ENCODE peak calls at places on chromosomes 16 and 17, in seven cellular contexts. M, I, Y, Q, A, K and C are unnamed samples.

GRCh38 chr16:10206215-10206614 is 24.0 kb upstream of the GRIN2A start:
- DNase-seq in M (no peak), I (no peak), Y (no peak), Q (no peak), A (no peak), K (no peak), C (no peak)

GRCh38 chr17:50841949-50842354 is 6.6 kb downstream of the WFIKKN2 start:
- DNase-seq in M (peak), I (peak), Y (peak), Q (peak), A (no peak), K (peak), C (peak)

GRCh38 chr16:8945626-8946296 is 17.9 kb downstream of the USP7 start:
- DNase-seq in M (no peak), I (no peak), Y (no peak), Q (no peak), A (no peak), K (no peak), C (no peak)

GRCh38 chr16:79182618-79183017 is 417.9 kb downstream of the MAF start:
- DNase-seq in M (no peak), I (no peak), Y (no peak), Q (no peak), A (no peak), K (no peak), C (no peak)

GRCh38 chr17:13269196-13269595 is 251.4 kb upstream of the ELAC2 start:
- DNase-seq in M (no peak), I (no peak), Y (no peak), Q (no peak), A (no peak), K (no peak), C (no peak)

GRCh38 chr17:12415031-12415430 is 250.7 kb upstream of the MYOCD start:
- DNase-seq in M (no peak), I (peak), Y (no peak), Q (no peak), A (no peak), K (no peak), C (no peak)

GRCh38 chr16:27242868-27243590 is 25.5 kb downstream of the NSMCE1 start:
- DNase-seq in M (peak), I (peak), Y (no peak), Q (peak), A (peak), K (no peak), C (peak)

GRCh38 chr17:70668938-70669778 is 499.8 kb downstream of the KCNJ2 start:
- DNase-seq in M (no peak), I (no peak), Y (no peak), Q (no peak), A (no peak), K (no peak), C (no peak)

GRCh38 chr17:50380369-50381259 is 7.6 kb downstream of the EME1 start:
- DNase-seq in M (no peak), I (no peak), Y (no peak), Q (no peak), A (no peak), K (no peak), C (no peak)

GRCh38 chr17:27354491-27355081 is 60.7 kb downstream of the WSB1 start:
- DNase-seq in M (no peak), I (no peak), Y (no peak), Q (peak), A (no peak), K (no peak), C (no peak)

GRCh38 chr16:75593825-75594820 is 27.9 kb downstream of the GABARAPL2 start:
- DNase-seq in M (no peak), I (peak), Y (no peak), Q (peak), A (no peak), K (no peak), C (no peak)

GRCh38 chr17:67138392-67138791 is 94.0 kb downstream of the CACNG1 start:
- DNase-seq in M (no peak), I (no peak), Y (no peak), Q (no peak), A (no peak), K (no peak), C (no peak)

GRCh38 chr17:60425626-60426025 is 3.3 kb downstream of the CHCT1 start:
- DNase-seq in M (no peak), I (no peak), Y (no peak), Q (no peak), A (no peak), K (no peak), C (no peak)

GRCh38 chr17:29588561-29589411 is 662 bp downstream of the GIT1 start:
- DNase-seq in M (no peak), I (no peak), Y (no peak), Q (peak), A (no peak), K (no peak), C (no peak)

GRCh38 chr17:55258578-55259135 is 6.1 kb upstream of the HLF start:
- DNase-seq in M (no peak), I (no peak), Y (no peak), Q (no peak), A (no peak), K (no peak), C (no peak)

GRCh38 chr17:57524790-57525543 is 220.1 kb downstream of the CCDC182 start:
- DNase-seq in M (no peak), I (no peak), Y (no peak), Q (no peak), A (no peak), K (no peak), C (no peak)

GRCh38 chr17:57186231-57187019 is 69.9 kb upstream of the MSI2 start:
- DNase-seq in M (no peak), I (no peak), Y (no peak), Q (no peak), A (no peak), K (no peak), C (no peak)

GRCh38 chr17:78864117-78864516 is 23.5 kb upstream of the USP36 start:
- DNase-seq in M (no peak), I (no peak), Y (no peak), Q (no peak), A (no peak), K (no peak), C (no peak)

GRCh38 chr16:72481419-72481818 is 309.5 kb upstream of the PMFBP1 start:
- DNase-seq in M (no peak), I (no peak), Y (no peak), Q (peak), A (no peak), K (no peak), C (no peak)

GRCh38 chr17:6580628-6581027 is 24.3 kb upstream of the PITPNM3 start:
- DNase-seq in M (no peak), I (no peak), Y (no peak), Q (no peak), A (no peak), K (no peak), C (no peak)

GRCh38 chr16:14559809-14560227 is 70.2 kb downstream of the PARN start:
- DNase-seq in M (peak), I (no peak), Y (no peak), Q (no peak), A (no peak), K (no peak), C (no peak)

GRCh38 chr16:59478806-59479205 is 744.7 kb upstream of the GOT2 start:
- DNase-seq in M (no peak), I (no peak), Y (no peak), Q (no peak), A (no peak), K (no peak), C (no peak)

GRCh38 chr16:68022278-68022727 is 729 bp downstream of the DDX28 start:
- DNase-seq in M (no peak), I (no peak), Y (peak), Q (no peak), A (no peak), K (no peak), C (no peak)

GRCh38 chr16:68021490-68021889 is 1.5 kb downstream of the DDX28 start:
- DNase-seq in M (no peak), I (no peak), Y (no peak), Q (no peak), A (no peak), K (no peak), C (no peak)

GRCh38 chr16:68019167-68019680 is 3.5 kb upstream of the DPEP2NB start:
- DNase-seq in M (no peak), I (no peak), Y (no peak), Q (no peak), A (no peak), K (no peak), C (no peak)

GRCh38 chr16:68022728-68023537 is at the start of the genes DDX28 and DUS2:
- DNase-seq in M (peak), I (peak), Y (peak), Q (peak), A (peak), K (peak), C (peak)
- TF ChIP-seq CTCF in M (no peak), I (no peak), Y (peak), Q (no peak), A (no peak), K (peak), C (no peak)

GRCh38 chr16:23706439-23706838 is 6.6 kb downstream of the ERN2 start:
- DNase-seq in M (no peak), I (no peak), Y (no peak), Q (no peak), A (no peak), K (no peak), C (no peak)

GRCh38 chr16:23701045-23701444 is 12.0 kb downstream of the ERN2 start:
- DNase-seq in M (no peak), I (no peak), Y (no peak), Q (no peak), A (no peak), K (no peak), C (no peak)

GRCh38 chr16:23702951-23703350 is 10.1 kb downstream of the ERN2 start:
- DNase-seq in M (no peak), I (no peak), Y (no peak), Q (no peak), A (no peak), K (no peak), C (no peak)

GRCh38 chr16:23705517-23705902 is 7.5 kb downstream of the ERN2 start:
- DNase-seq in M (no peak), I (no peak), Y (no peak), Q (no peak), A (no peak), K (no peak), C (no peak)

GRCh38 chr16:23704772-23705516 is 8.1 kb downstream of the ERN2 start:
- DNase-seq in M (no peak), I (no peak), Y (no peak), Q (no peak), A (no peak), K (no peak), C (no peak)
- TF ChIP-seq CTCF in M (no peak), I (no peak), Y (no peak), Q (no peak), A (no peak), K (no peak), C (no peak)

GRCh38 chr17:62987136-62987535 is 21.1 kb downstream of the TANC2 start:
- DNase-seq in M (no peak), I (no peak), Y (no peak), Q (no peak), A (no peak), K (no peak), C (no peak)
- TF ChIP-seq CTCF in M (no peak), I (peak), Y (peak), Q (peak), A (no peak), K (no peak), C (no peak)

DNA sequence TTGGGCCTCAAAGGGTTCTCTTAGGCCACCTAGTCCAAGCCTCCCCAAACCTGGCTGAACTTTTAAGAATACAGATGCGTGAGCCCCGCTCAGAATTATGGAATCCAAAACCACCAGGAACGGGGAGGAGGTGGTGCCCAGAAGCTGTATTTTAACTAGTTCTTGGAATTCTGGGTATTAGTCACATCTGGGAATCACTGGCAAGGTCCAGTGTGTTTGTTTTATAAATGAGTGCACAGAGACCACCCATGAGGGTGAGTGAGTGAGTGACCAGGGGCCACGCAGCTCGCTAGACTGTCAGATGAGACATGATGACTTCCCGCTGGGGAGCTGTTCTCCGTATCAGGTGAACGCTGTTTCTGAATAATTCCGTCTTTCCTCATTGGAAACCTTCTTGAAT is 14.2 kb downstream of the KLHL36 start:
- DNase-seq in M (no peak), I (no peak), Y (no peak), Q (no peak), A (no peak), K (no peak), C (no peak)
- TF ChIP-seq CTCF in M (no peak), I (no peak), Y (no peak), Q (no peak), A (no peak), K (no peak), C (no peak)

DNA sequence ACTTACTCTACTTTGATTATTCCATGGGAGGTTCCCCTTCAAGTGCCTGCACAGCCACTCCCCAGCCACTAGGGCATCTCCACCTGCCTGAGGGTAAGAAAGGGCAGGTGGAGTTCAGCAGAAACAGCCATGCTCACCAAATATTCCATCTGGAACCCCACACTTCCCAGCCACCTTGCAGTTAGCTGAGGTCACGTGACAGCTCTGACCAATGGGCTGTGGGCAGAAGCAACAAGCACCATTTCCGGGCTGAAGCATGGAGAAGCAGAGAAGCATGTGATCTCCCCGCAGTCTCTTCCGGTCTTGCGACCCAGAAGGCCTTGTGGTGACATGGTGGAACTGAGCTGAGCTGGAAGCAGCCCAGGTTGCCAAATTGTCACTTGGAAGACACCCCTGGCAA is 108.6 kb downstream of the CCT6B start:
- DNase-seq in M (no peak), I (no peak), Y (no peak), Q (no peak), A (no peak), K (no peak), C (no peak)
- TF ChIP-seq CTCF in M (no peak), I (no peak), Y (peak), Q (no peak), A (no peak), K (no peak), C (no peak)

GRCh38 chr17:73208139-73208827 is 15.4 kb downstream of the COG1 start:
- DNase-seq in M (no peak), I (no peak), Y (no peak), Q (no peak), A (no peak), K (no peak), C (no peak)

GRCh38 chr17:73209436-73209835 is 16.6 kb downstream of the COG1 start:
- DNase-seq in M (no peak), I (no peak), Y (no peak), Q (no peak), A (no peak), K (no peak), C (no peak)

GRCh38 chr17:73214008-73214407 is 21.2 kb downstream of the COG1 start:
- DNase-seq in M (no peak), I (no peak), Y (no peak), Q (no peak), A (no peak), K (no peak), C (no peak)

GRCh38 chr17:73211745-73212144 is 18.9 kb downstream of the COG1 start:
- DNase-seq in M (no peak), I (no peak), Y (no peak), Q (no peak), A (no peak), K (no peak), C (no peak)

DNA sequence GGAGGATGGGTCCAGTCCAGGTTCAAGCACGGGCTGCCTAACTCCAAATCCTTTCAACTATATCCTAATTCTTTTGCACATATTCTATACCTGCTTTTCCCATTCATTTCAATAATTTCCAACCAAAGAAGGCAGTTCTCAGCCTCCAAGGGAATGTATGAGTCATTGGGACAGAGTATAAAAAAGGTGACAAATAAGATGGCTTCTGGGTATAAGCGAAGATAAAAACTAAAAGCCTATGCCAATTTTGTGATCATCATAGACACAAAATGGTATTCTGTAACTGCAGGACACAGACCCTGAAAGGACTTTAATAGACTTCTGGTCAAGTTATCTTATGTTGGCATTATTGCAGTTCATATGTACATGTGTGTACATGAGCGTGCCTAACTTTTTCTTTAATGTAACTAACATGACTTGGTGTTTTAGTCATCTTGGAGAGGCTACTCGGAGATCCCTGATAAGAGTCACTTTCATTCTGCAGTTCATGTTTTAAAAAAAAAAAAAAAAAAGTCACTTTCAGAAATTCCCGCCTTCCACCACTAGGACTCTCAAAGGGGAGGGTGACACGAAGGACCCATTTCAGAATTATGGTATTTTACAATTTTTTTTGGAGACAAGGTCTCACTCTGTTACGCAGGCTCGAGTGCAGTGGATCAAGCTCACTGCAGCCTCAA is 17.3 kb downstream of the COG1 start:
- DNase-seq in M (no peak), I (peak), Y (no peak), Q (peak), A (no peak), K (no peak), C (no peak)
- TF ChIP-seq CTCF in M (no peak), I (peak), Y (peak), Q (peak), A (peak), K (peak), C (no peak)

GRCh38 chr17:48478224-48479013 is 48.4 kb upstream of the SKAP1 start:
- DNase-seq in M (no peak), I (no peak), Y (no peak), Q (no peak), A (no peak), K (no peak), C (no peak)
- TF ChIP-seq CTCF in M (no peak), I (no peak), Y (no peak), Q (no peak), A (no peak), K (no peak), C (no peak)

DNA sequence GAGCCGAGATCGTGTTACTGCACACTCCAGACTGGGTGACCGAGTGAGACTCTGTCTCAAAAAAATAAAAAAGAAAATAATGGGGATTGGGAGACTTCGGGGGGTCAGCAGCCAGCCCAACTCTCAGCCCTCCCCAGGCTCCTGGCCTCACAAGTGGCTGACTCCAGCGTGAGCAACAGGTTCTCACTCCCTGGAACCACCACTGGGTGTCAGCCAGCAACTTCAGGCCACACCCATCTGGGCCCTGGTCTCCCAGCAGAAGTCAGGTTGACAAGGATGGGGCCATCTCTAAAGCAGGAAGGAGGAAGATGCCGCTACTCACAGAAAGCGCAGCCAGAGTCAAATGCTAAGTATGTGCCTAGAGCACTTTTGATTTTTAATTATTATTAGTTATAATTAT is 139.4 kb downstream of the C16orf78 start:
- DNase-seq in M (no peak), I (no peak), Y (no peak), Q (peak), A (no peak), K (no peak), C (no peak)
- TF ChIP-seq CTCF in M (no peak), I (no peak), Y (peak), Q (peak), A (no peak), K (peak), C (no peak)